ENCODE peak calls at places on chromosome 3, in seven cellular contexts. R is OCI-LY7, Q is HFF-Myc, M is mesothelial cell of epicardium, B is glutamatergic neuron, G is DND-41, E is GM12865. K is an unnamed sample.

GRCh38 chr3:177521305-177521704 is 324.0 kb upstream of the TBL1XR1 start:
- DNase-seq in B (no peak), E (no peak), Q (no peak), M (peak), G (no peak), R (peak), K (peak)

GRCh38 chr3:12343091-12343494 is 54.2 kb downstream of the PPARG start:
- DNase-seq in Q (no peak), B (no peak), E (no peak), G (no peak), R (no peak), M (no peak), K (no peak)

GRCh38 chr3:112926000-112926399 is 48.9 kb downstream of the CD200R1 start:
- DNase-seq in E (no peak), G (no peak), Q (no peak), B (no peak), R (no peak), M (no peak), K (no peak)

GRCh38 chr3:116963802-116964201 is 254.2 kb downstream of the TUSC7 start:
- DNase-seq in M (no peak), Q (no peak), B (no peak), G (no peak), R (no peak), E (no peak), K (no peak)

GRCh38 chr3:111434941-111435622 is 106.9 kb upstream of the CD96 start:
- DNase-seq in E (no peak), M (no peak), G (no peak), Q (no peak), R (no peak), B (no peak), K (no peak)

GRCh38 chr3:15331606-15332404 is 581 bp downstream of the SH3BP5 start:
- DNase-seq in Q (no peak), M (no peak), E (peak), B (peak), R (peak), G (peak), K (peak)

GRCh38 chr3:16801223-16801622 is 83.5 kb upstream of the PLCL2 start:
- DNase-seq in M (no peak), E (peak), R (peak), Q (no peak), G (peak), B (no peak), K (no peak)

GRCh38 chr3:56787258-56787777 is 14.4 kb downstream of the ARHGEF3 start:
- DNase-seq in Q (no peak), R (peak), B (no peak), E (no peak), G (no peak), M (no peak), K (no peak)

GRCh38 chr3:197613187-197613586 is 57.4 kb upstream of the BDH1 start:
- DNase-seq in B (no peak), M (no peak), E (no peak), G (no peak), Q (no peak), R (no peak), K (no peak)

GRCh38 chr3:177781686-177782161 is 584.4 kb upstream of the TBL1XR1 start:
- DNase-seq in R (no peak), Q (peak), E (no peak), B (no peak), G (no peak), M (no peak), K (no peak)

GRCh38 chr3:126749547-126749875 is 45.5 kb downstream of the CHCHD6 start:
- DNase-seq in G (no peak), E (no peak), B (no peak), M (no peak), R (no peak), Q (no peak), K (no peak)

GRCh38 chr3:126752303-126753190 is 48.5 kb downstream of the CHCHD6 start:
- DNase-seq in B (peak), M (peak), R (peak), E (peak), Q (peak), G (peak), K (peak)

GRCh38 chr3:126749931-126750759 is 46.1 kb downstream of the CHCHD6 start:
- DNase-seq in R (no peak), B (no peak), Q (no peak), G (no peak), M (no peak), E (no peak), K (no peak)

GRCh38 chr3:126751611-126752302 is 47.7 kb downstream of the CHCHD6 start:
- DNase-seq in Q (no peak), E (no peak), M (no peak), R (no peak), G (no peak), B (no peak), K (no peak)

DNA sequence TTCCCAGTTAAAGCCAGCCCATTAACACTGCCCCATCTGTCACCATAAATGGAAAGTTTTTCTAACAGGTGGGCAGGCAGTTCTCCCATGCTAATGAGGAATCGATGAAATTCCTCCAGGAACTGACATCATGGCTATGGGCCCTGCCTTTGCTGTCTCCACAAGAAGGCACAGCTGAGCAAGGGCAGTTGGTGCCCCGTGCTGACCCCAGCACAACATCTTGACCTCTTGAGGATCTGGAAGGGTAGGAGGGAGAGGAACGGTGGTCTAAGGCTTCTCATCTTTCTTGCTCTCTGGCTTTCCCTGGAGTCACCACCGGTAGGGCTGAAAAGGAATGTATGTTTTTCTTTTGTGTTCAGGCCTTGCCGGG is 46.7 kb downstream of the CHCHD6 start:
- DNase-seq in R (no peak), B (peak), E (no peak), Q (no peak), M (no peak), G (no peak), K (no peak)
- TF ChIP-seq CTCF in R (no peak), B (no peak), E (no peak), Q (no peak), M (no peak), G (no peak), K (no peak)

DNA sequence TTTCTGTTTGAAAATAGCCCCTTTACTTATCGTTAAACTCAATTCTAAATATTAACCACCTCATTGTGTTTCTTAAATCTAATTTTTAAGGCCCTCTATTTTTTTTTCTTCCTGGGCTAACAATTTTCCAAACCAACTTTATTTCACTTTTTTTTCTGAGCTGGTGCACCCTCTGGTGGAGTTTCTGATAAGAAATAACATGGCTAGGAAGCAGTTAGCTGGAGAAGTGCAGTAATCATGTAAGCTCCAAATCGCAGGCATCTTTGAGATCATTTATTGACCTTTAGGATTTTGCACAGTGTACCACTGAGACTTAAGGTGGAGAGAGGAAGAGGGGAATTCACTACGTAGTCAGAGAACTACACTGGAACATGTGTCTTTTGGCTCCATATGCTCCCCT is 6.4 kb downstream of the TMEM207 start:
- DNase-seq in B (no peak), M (no peak), E (no peak), Q (no peak), G (no peak), R (no peak), K (no peak)
- TF ChIP-seq CTCF in B (no peak), M (no peak), E (no peak), Q (peak), G (peak), R (peak), K (no peak)

GRCh38 chr3:51974277-51974962 is 444 bp upstream of the ABHD14A start:
- DNase-seq in E (peak), R (no peak), M (no peak), G (peak), Q (no peak), B (no peak), K (peak)
- TF ChIP-seq CTCF in E (no peak), R (peak), M (no peak), G (no peak), Q (no peak), B (peak), K (peak)

GRCh38 chr3:109559389-109559788 is 222.0 kb upstream of the DPPA4 start:
- DNase-seq in R (no peak), G (no peak), M (no peak), B (no peak), Q (no peak), E (no peak), K (no peak)

GRCh38 chr3:109548192-109548938 is 211.0 kb upstream of the DPPA4 start:
- DNase-seq in M (no peak), R (no peak), B (no peak), E (no peak), Q (no peak), G (no peak), K (no peak)

DNA sequence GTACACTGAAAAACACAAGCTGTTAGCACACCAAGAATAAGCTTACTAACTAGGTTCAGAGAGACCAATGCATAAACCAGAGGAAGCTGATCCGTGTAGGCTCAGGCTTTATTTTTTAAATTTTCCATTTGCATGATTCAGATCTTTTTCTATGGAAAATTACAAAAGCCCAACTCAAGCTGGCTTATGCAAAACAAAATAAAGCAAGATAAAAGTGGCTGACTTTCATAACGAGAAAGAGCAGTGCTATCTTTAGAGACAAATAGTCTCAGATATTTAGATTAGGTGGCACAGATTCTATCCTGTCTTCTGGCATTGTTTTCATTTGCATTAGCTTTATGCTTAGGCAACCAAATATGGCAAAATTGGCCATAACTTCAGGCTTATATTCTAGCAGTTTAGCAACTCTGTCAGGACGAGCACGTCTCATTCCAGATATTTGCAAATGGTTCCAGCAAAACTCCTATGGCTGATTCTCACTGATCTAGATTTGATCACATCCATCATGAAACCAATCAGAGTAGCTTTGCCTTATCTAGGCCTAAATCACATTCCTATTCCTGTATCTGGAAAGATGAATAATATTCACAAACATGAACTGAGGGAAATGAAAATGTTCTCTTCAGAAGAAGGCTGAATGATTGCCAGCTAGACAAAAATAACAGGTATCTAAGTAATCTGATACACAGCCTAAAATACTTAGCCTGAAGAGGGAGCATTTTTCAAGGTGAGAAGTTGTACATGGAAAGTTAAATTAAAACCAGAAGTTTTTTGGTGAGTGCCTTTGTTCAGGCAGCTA is 216.4 kb upstream of the DPPA4 start:
- DNase-seq in Q (no peak), M (no peak), G (no peak), R (no peak), E (no peak), B (no peak), K (no peak)
- TF ChIP-seq CTCF in Q (no peak), M (no peak), G (peak), R (no peak), E (no peak), B (no peak), K (no peak)

DNA sequence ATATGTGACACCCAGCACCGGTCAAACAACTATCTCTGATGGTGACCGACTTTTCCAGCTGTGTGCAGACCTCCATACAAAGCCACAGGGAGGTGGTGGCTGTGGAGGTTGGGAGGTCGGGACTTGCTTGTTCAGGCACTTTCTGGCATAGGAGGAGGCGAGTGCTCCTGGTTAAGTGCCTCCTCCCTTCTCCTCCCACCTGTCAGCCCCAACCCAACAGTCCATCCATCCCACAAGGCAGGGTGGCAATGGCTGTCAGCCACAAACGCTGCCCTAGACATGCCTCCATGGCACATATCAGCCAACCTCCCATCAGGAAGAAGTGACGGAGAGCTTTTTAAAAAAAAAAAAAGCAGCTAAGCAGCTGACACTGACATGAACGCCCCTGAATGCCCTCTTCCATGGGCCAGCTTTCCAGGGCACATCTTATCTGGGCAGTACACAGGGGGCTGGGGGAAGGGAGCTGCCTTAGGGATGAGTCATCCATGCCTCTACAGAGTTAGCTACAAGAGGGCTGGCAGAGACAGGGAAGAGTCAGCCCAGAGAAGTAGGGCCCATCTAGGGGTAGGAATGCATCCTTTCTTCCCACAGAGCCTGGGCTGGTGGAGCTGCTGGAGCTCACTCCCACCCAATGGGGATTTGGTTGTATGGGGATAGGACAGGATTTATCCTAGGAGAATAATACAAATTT is 41.2 kb downstream of the CCDC12 start:
- DNase-seq in E (no peak), Q (peak), M (peak), B (no peak), G (no peak), R (no peak), K (no peak)
- TF ChIP-seq CTCF in E (no peak), Q (peak), M (no peak), B (no peak), G (no peak), R (no peak), K (peak)

GRCh38 chr3:152030320-152030719 is 156.9 kb downstream of the SUCNR1 start:
- DNase-seq in B (peak), Q (no peak), G (no peak), M (no peak), E (no peak), R (no peak), K (no peak)

GRCh38 chr3:152021951-152022461 is 148.6 kb downstream of the SUCNR1 start:
- DNase-seq in R (no peak), M (no peak), B (no peak), Q (peak), E (no peak), G (no peak), K (peak)

GRCh38 chr3:152031321-152031720 is 157.9 kb downstream of the SUCNR1 start:
- DNase-seq in M (no peak), G (no peak), Q (no peak), R (no peak), E (no peak), B (no peak), K (no peak)

DNA sequence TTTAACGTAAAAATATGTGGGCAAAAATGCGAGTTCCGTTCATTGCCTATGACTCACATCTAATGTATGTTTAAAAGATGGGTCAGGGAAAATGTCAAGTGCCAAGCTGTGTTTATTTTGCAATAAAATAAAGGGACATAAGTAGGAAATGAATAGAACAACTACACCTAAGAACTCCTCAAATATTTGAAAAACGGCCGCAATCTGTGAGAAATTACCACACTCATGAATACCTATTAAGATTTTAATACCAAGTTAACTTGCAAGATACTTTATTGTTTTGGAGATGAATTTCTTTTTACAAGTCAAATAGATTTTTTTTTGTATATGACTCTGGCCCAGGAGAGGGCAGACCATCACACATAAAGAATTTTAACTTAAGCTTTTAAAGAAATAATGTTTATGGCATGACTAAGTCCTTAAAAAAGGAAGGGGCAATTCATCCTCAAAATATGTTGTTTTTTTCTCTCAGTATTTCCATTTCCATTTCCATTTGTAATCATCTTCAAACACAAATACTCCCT is 152.7 kb downstream of the SUCNR1 start:
- DNase-seq in M (no peak), B (no peak), E (peak), G (no peak), R (no peak), Q (peak), K (no peak)
- TF ChIP-seq CTCF in M (no peak), B (no peak), E (peak), G (peak), R (peak), Q (peak), K (no peak)

DNA sequence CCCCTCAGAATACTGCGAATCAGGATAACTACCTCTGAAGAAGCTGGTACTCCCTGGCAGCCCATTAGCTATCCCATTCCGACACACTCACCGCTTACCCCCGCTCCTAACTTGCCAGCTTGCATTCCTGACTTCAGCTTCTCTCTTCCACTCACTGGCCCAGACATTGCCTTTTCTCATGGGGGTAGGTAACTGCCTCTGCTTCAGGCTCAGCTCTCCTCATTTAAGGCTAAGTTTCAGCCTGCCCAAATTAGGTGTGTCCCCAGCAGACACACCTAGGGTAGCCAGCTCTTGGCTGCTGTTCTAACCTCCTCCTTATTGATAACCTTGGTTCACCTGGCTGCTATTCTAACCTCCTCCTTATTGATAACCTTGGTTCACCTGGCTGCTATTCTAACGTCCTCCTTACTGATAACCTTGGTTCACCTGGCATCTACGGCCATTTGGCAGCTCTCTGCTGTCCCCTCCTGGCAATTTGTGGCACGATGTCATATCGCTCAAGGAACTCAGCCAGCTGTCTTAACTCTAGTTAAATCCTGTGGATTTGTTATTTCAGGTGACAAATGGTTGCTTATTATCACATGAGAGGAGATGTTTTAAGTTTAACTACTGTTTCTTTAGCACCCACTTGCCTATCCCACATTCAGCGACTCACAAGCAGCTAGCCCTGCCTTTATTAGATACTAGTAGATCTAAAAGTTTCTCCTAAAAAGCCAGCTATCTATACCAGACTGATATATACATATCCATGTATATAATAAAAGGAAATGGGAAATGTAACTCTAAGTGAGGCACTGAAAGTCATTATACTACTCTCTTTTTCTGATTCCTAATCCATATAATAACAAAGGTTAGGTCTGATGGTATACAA is 106.5 kb upstream of the ACP3 start:
- DNase-seq in B (peak), M (no peak), R (peak), E (peak), G (peak), Q (no peak), K (peak)
- TF ChIP-seq CTCF in B (peak), M (no peak), R (peak), E (peak), G (peak), Q (peak), K (peak)

GRCh38 chr3:8424281-8424680 is 77.3 kb upstream of the LMCD1 start:
- DNase-seq in B (no peak), M (no peak), G (no peak), R (no peak), E (no peak), Q (no peak), K (no peak)

GRCh38 chr3:8421711-8422110 is 79.9 kb upstream of the LMCD1 start:
- DNase-seq in R (no peak), Q (no peak), B (no peak), G (no peak), E (no peak), M (no peak), K (no peak)

GRCh38 chr3:8420613-8421012 is 81.0 kb upstream of the LMCD1 start:
- DNase-seq in R (no peak), B (no peak), M (no peak), G (no peak), E (no peak), Q (no peak), K (no peak)

GRCh38 chr3:8423307-8423706 is 78.3 kb upstream of the LMCD1 start:
- DNase-seq in G (no peak), M (no peak), Q (no peak), E (no peak), R (no peak), B (no peak), K (no peak)

GRCh38 chr3:8421267-8421666 is 80.4 kb upstream of the LMCD1 start:
- DNase-seq in G (peak), B (no peak), E (no peak), R (peak), Q (no peak), M (no peak), K (no peak)
- TF ChIP-seq CTCF in G (peak), B (no peak), E (no peak), R (peak), Q (no peak), M (no peak), K (no peak)

K was measured in left lung.